ENCODE peak calls at places on chromosomes 2 and 18, in five cellular contexts. One of them, this sample, is unnamed.

GRCh38 chr2:74267068-74267467 is 68.7 kb downstream of the MTHFD2 start:
- DNase-seq in mesenchymal stem cell: no peak
- DNase-seq in testis: no peak
- DNase-seq in spleen: no peak
- DNase-seq in tibial artery: no peak
- DNase-seq in this sample: peak; percentile 14

GRCh38 chr2:119541476-119541875 is 2.8 kb upstream of the CFAP221 start:
- DNase-seq in testis: no peak
- DNase-seq in tibial artery: no peak
- DNase-seq in mesenchymal stem cell: no peak
- DNase-seq in spleen: no peak
- DNase-seq in this sample: no peak

GRCh38 chr2:71749671-71750101 is 296.3 kb downstream of the DYSF start:
- DNase-seq in tibial artery: no peak
- DNase-seq in testis: no peak
- DNase-seq in mesenchymal stem cell: peak; percentile 45
- DNase-seq in spleen: no peak
- DNase-seq in this sample: no peak

GRCh38 chr2:71882949-71883472 is 264.7 kb downstream of the CYP26B1 start:
- DNase-seq in spleen: peak; percentile 88
- DNase-seq in testis: peak; percentile 93
- DNase-seq in mesenchymal stem cell: peak; percentile 94
- DNase-seq in tibial artery: peak; percentile 77
- DNase-seq in this sample: peak; percentile 42

GRCh38 chr2:59032469-59032868 is 791.3 kb upstream of the FANCL start:
- DNase-seq in spleen: no peak
- DNase-seq in tibial artery: no peak
- DNase-seq in mesenchymal stem cell: no peak
- DNase-seq in testis: no peak
- DNase-seq in this sample: no peak

GRCh38 chr2:10297950-10298349 is 4.8 kb upstream of the HPCAL1 start:
- DNase-seq in mesenchymal stem cell: peak; percentile 97
- DNase-seq in testis: no peak
- DNase-seq in tibial artery: peak; percentile 55
- DNase-seq in spleen: no peak
- DNase-seq in this sample: peak; percentile 81

GRCh38 chr2:235616846-235617245 is 123.0 kb downstream of the AGAP1 start:
- DNase-seq in mesenchymal stem cell: no peak
- DNase-seq in testis: no peak
- DNase-seq in spleen: no peak
- DNase-seq in tibial artery: no peak
- DNase-seq in this sample: no peak

GRCh38 chr18:35326695-35327387 is 17.4 kb downstream of the ZNF24 start:
- DNase-seq in tibial artery: no peak
- DNase-seq in mesenchymal stem cell: no peak
- DNase-seq in spleen: no peak
- DNase-seq in testis: no peak
- DNase-seq in this sample: no peak

GRCh38 chr2:204389122-204389521 is 156.2 kb upstream of the PARD3B start:
- DNase-seq in spleen: no peak
- DNase-seq in tibial artery: no peak
- DNase-seq in testis: no peak
- DNase-seq in mesenchymal stem cell: no peak
- DNase-seq in this sample: no peak

GRCh38 chr2:219405451-219405850 is 12.7 kb upstream of the DES start:
- DNase-seq in tibial artery: no peak
- DNase-seq in spleen: no peak
- DNase-seq in mesenchymal stem cell: peak; percentile 28
- DNase-seq in testis: no peak
- DNase-seq in this sample: no peak

GRCh38 chr2:112636605-112637288 is 9.0 kb upstream of the SLC20A1 start:
- DNase-seq in tibial artery: no peak
- DNase-seq in testis: no peak
- DNase-seq in mesenchymal stem cell: no peak
- DNase-seq in spleen: no peak
- DNase-seq in this sample: no peak

GRCh38 chr2:112634874-112635157 is 10.9 kb upstream of the SLC20A1 start:
- DNase-seq in testis: no peak
- DNase-seq in spleen: no peak
- DNase-seq in tibial artery: no peak
- DNase-seq in mesenchymal stem cell: no peak
- DNase-seq in this sample: no peak

GRCh38 chr2:112634153-112634873 is 11.4 kb upstream of the SLC20A1 start:
- DNase-seq in tibial artery: no peak
- DNase-seq in mesenchymal stem cell: no peak
- DNase-seq in testis: no peak
- DNase-seq in spleen: no peak
- DNase-seq in this sample: no peak

GRCh38 chr2:112630268-112630667 is 15.5 kb upstream of the SLC20A1 start:
- DNase-seq in tibial artery: no peak
- DNase-seq in mesenchymal stem cell: no peak
- DNase-seq in spleen: no peak
- DNase-seq in testis: no peak
- DNase-seq in this sample: no peak

DNA sequence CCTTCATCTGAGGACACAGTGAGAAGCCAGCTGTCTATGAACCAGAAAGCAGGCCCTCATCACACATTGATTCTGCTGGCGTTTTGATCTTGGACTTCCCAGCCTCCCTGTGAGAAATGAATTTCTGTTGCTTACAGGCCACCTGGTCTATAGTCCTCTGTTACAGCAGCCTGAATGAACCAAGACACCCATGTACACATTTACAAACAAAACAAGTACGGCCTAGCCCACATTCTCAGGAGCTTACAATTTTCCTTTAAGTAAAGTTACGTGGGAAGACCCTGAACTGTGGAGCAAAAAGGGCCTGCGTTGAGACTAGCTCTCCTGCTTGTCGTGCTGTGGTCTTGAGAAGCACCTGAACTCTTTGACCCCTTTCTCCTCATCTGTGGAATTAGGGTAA is 12.0 kb upstream of the SLC20A1 start:
- DNase-seq in tibial artery: no peak
- DNase-seq in spleen: no peak
- DNase-seq in testis: no peak
- DNase-seq in mesenchymal stem cell: no peak
- DNase-seq in this sample: no peak
- H3K4me1 ChIP-seq in tibial artery: no peaks in the 10 kb centered on the region
- H3K4me1 ChIP-seq in spleen: peaks cover 12% of the 10 kb centered on the region
- H3K4me1 ChIP-seq in testis: peaks cover 5% of the 10 kb centered on the region
- H3K4me1 ChIP-seq in mesenchymal stem cell: peaks cover 36% of the 10 kb centered on the region
- H3K4me1 ChIP-seq in this sample: no peaks in the 10 kb centered on the region

GRCh38 chr2:241298554-241299165 is 16.8 kb downstream of the HDLBP start:
- DNase-seq in spleen: no peak
- DNase-seq in mesenchymal stem cell: no peak
- DNase-seq in testis: no peak
- DNase-seq in tibial artery: no peak
- DNase-seq in this sample: no peak
- H3K4me1 ChIP-seq in spleen: no peaks in the 10 kb centered on the region
- H3K4me1 ChIP-seq in mesenchymal stem cell: peaks cover 8% of the 10 kb centered on the region
- H3K4me1 ChIP-seq in testis: peaks cover 15% of the 10 kb centered on the region
- H3K4me1 ChIP-seq in tibial artery: no peaks in the 10 kb centered on the region
- H3K4me1 ChIP-seq in this sample: peaks cover 8% of the 10 kb centered on the region

GRCh38 chr2:177582000-177582399 is 189.4 kb downstream of the AGPS start:
- DNase-seq in spleen: no peak
- DNase-seq in testis: no peak
- DNase-seq in mesenchymal stem cell: no peak
- DNase-seq in tibial artery: no peak
- DNase-seq in this sample: no peak
- H3K4me1 ChIP-seq in spleen: no peaks in the 10 kb centered on the region
- H3K4me1 ChIP-seq in testis: no peaks in the 10 kb centered on the region
- H3K4me1 ChIP-seq in mesenchymal stem cell: no peaks in the 10 kb centered on the region
- H3K4me1 ChIP-seq in tibial artery: no peaks in the 10 kb centered on the region
- H3K4me1 ChIP-seq in this sample: no peaks in the 10 kb centered on the region

GRCh38 chr2:229641676-229642075 is 72.7 kb downstream of the DNER start:
- DNase-seq in tibial artery: no peak
- DNase-seq in testis: no peak
- DNase-seq in spleen: no peak
- DNase-seq in mesenchymal stem cell: no peak
- DNase-seq in this sample: no peak
- H3K4me1 ChIP-seq in tibial artery: no peaks in the 10 kb centered on the region
- H3K4me1 ChIP-seq in testis: no peaks in the 10 kb centered on the region
- H3K4me1 ChIP-seq in spleen: no peaks in the 10 kb centered on the region
- H3K4me1 ChIP-seq in mesenchymal stem cell: no peaks in the 10 kb centered on the region
- H3K4me1 ChIP-seq in this sample: no peaks in the 10 kb centered on the region

GRCh38 chr2:112625474-112626114 is 20.1 kb upstream of the SLC20A1 start:
- DNase-seq in spleen: no peak
- DNase-seq in tibial artery: no peak
- DNase-seq in mesenchymal stem cell: no peak
- DNase-seq in testis: no peak
- DNase-seq in this sample: no peak

GRCh38 chr2:112629823-112630222 is 15.9 kb upstream of the SLC20A1 start:
- DNase-seq in mesenchymal stem cell: no peak
- DNase-seq in tibial artery: no peak
- DNase-seq in spleen: no peak
- DNase-seq in testis: no peak
- DNase-seq in this sample: no peak

GRCh38 chr2:112626604-112627059 is 19.1 kb upstream of the SLC20A1 start:
- DNase-seq in tibial artery: peak; percentile 41
- DNase-seq in testis: peak; percentile 52
- DNase-seq in spleen: peak; percentile 91
- DNase-seq in mesenchymal stem cell: peak; percentile 78
- DNase-seq in this sample: peak; percentile 48

GRCh38 chr2:112629224-112629623 is 16.5 kb upstream of the SLC20A1 start:
- DNase-seq in tibial artery: no peak
- DNase-seq in testis: no peak
- DNase-seq in spleen: no peak
- DNase-seq in mesenchymal stem cell: no peak
- DNase-seq in this sample: no peak

DNA sequence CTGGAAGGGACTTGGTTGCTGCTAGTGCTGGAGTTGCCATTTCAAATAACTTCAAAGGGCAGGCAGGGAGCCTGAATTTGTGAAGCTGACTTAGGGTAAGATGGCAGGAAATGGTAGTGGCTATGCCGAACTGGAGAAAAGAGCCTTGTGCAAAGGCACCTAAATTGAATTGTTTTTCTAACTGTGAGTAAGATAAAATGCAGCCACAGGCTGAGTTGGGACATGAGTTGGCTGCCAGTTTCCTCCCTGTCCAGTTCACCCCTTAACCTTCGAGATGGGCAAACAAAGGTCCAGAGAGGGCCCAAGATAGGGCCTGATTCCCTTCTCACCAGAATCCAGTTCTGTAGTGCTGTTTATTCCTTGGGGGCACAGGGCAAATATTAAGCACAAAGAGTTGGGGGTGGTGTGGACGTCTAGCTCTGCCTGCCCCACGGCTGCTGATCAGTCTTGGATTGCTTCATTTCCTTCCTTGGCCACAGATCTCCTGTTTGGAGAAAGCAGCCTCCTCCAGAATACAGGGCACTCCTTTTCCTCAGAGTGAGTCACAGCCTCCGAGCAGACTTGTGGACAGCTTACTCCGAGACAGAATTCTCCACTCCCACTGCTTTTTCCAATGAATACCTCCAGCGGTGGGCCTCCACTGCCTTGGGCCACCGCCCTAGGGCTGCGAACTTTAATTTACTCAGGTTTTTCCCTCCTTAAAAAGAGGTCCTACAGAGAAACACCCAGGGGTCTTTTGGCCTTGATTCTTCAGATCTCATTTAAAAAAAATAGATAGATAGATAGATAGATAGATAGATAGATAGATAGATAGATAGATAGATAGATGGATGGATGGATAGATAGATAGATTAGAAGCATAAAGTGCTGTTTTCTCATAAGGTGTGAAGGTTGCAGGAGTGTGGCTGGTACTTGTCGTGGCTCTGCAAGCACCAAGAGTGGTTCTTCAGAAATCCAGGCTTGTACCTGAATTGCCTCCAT is 18.4 kb upstream of the SLC20A1 start:
- DNase-seq in tibial artery: peak; percentile 86
- DNase-seq in mesenchymal stem cell: peak; percentile 97
- DNase-seq in testis: no peak
- DNase-seq in spleen: no peak
- DNase-seq in this sample: no peak
- H3K4me1 ChIP-seq in tibial artery: peaks cover 21% of the 10 kb centered on the region
- H3K4me1 ChIP-seq in mesenchymal stem cell: peaks cover 34% of the 10 kb centered on the region
- H3K4me1 ChIP-seq in testis: peaks cover 5% of the 10 kb centered on the region
- H3K4me1 ChIP-seq in spleen: peaks cover 21% of the 10 kb centered on the region
- H3K4me1 ChIP-seq in this sample: no peaks in the 10 kb centered on the region

GRCh38 chr2:46985512-46985911 is 69.9 kb upstream of the MCFD2 start:
- DNase-seq in tibial artery: no peak
- DNase-seq in mesenchymal stem cell: peak; percentile 61
- DNase-seq in spleen: peak; percentile 76
- DNase-seq in testis: no peak
- DNase-seq in this sample: no peak
- H3K4me1 ChIP-seq in tibial artery: peaks cover 71% of the 10 kb centered on the region
- H3K4me1 ChIP-seq in mesenchymal stem cell: peaks cover 51% of the 10 kb centered on the region
- H3K4me1 ChIP-seq in spleen: peaks cover 58% of the 10 kb centered on the region
- H3K4me1 ChIP-seq in testis: peaks cover 76% of the 10 kb centered on the region
- H3K4me1 ChIP-seq in this sample: peaks cover 40% of the 10 kb centered on the region

GRCh38 chr2:69625078-69625788 is 18.3 kb downstream of the AAK1 start:
- DNase-seq in spleen: no peak
- DNase-seq in mesenchymal stem cell: peak; percentile 52
- DNase-seq in tibial artery: no peak
- DNase-seq in testis: no peak
- DNase-seq in this sample: no peak
- H3K4me1 ChIP-seq in spleen: peaks cover 28% of the 10 kb centered on the region
- H3K4me1 ChIP-seq in mesenchymal stem cell: peaks cover 2% of the 10 kb centered on the region
- H3K4me1 ChIP-seq in tibial artery: peaks cover 7% of the 10 kb centered on the region
- H3K4me1 ChIP-seq in testis: peaks cover 6% of the 10 kb centered on the region
- H3K4me1 ChIP-seq in this sample: no peaks in the 10 kb centered on the region

DNA sequence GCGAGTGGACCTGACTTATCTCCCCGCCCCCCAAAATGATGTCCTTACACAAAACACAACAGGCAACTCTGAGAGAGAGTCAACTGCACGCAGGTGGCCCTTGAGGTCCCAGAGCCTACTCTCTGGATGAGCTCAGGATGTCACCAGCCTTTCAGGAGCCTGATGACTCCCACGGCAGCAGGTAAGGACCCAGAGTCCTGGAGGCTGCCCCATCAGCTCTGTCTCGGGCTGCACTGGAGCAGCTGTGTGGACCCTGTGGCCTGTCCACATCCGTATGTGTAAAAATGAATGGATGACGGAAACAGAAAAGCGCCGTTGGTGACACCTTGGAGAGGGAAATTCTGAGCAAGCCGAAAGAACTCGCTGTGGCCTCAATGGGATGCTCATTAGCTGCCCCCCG is 130.9 kb downstream of the HDAC4 start:
- DNase-seq in spleen: peak; percentile 63
- DNase-seq in mesenchymal stem cell: no peak
- DNase-seq in testis: peak; percentile 13
- DNase-seq in tibial artery: no peak
- DNase-seq in this sample: peak; percentile 3
- H3K4me1 ChIP-seq in spleen: peaks cover 45% of the 10 kb centered on the region
- H3K4me1 ChIP-seq in mesenchymal stem cell: peaks cover 34% of the 10 kb centered on the region
- H3K4me1 ChIP-seq in testis: peaks cover 37% of the 10 kb centered on the region
- H3K4me1 ChIP-seq in tibial artery: peaks cover 39% of the 10 kb centered on the region
- H3K4me1 ChIP-seq in this sample: peaks cover 25% of the 10 kb centered on the region

GRCh38 chr2:45892757-45893156 is 241.3 kb downstream of the PRKCE start:
- DNase-seq in mesenchymal stem cell: peak; percentile 30
- DNase-seq in testis: no peak
- DNase-seq in spleen: no peak
- DNase-seq in tibial artery: no peak
- DNase-seq in this sample: no peak
- H3K4me1 ChIP-seq in mesenchymal stem cell: peaks cover 11% of the 10 kb centered on the region
- H3K4me1 ChIP-seq in testis: peaks cover 6% of the 10 kb centered on the region
- H3K4me1 ChIP-seq in spleen: peaks cover 27% of the 10 kb centered on the region
- H3K4me1 ChIP-seq in tibial artery: peaks cover 5% of the 10 kb centered on the region
- H3K4me1 ChIP-seq in this sample: peaks cover 38% of the 10 kb centered on the region

DNA sequence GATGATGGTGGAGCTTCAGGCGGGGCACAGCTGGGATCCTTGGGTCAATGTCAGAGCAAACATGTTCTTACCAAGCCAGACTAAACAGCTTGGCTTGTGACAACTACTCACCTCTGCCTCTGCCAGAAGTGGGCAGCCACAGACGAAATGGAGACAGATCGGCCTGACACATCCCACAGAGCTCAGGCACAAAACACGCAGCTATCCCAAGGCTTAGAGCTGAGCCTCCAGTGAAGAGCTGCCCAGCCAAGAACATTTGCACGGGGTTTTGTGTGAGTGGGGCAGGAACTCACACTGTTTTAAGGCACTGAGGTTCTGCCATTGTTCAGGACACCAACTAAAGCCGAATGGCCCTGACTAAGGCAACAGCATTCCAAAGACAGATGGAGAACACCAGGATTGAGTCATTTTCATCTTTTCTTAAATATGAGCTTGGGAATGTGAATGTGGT is 12.8 kb downstream of the PXDN start:
- DNase-seq in mesenchymal stem cell: peak; percentile 94
- DNase-seq in spleen: no peak
- DNase-seq in testis: no peak
- DNase-seq in tibial artery: peak; percentile 47
- DNase-seq in this sample: no peak
- H3K4me1 ChIP-seq in mesenchymal stem cell: peaks cover 39% of the 10 kb centered on the region
- H3K4me1 ChIP-seq in spleen: peaks cover 7% of the 10 kb centered on the region
- H3K4me1 ChIP-seq in testis: peaks cover 11% of the 10 kb centered on the region
- H3K4me1 ChIP-seq in tibial artery: peaks cover 47% of the 10 kb centered on the region
- H3K4me1 ChIP-seq in this sample: peaks cover 8% of the 10 kb centered on the region

This sample was measured in BE2C.